ENCODE peak calls at places on chromosomes 6 and 20, in five cellular contexts. Y, M, I, P and S are unnamed samples.
A peak's percentile ranks its signal among the peaks of the same experiment; 100 is the strongest.

GRCh38 chr20:58699246-58700107 is 6.9 kb downstream of the NPEPL1 start:
- DNase-seq in Y (no peak), M (no peak), I (no peak), P (no peak), S (no peak)

GRCh38 chr20:38789503-38790209 is 15.8 kb upstream of the PPP1R16B start:
- DNase-seq in Y (no peak), M (no peak), I (no peak), P (no peak), S (no peak)

GRCh38 chr6:136866872-136867416 is 44.6 kb downstream of the PEX7 start:
- DNase-seq in Y (no peak), M (no peak), I (no peak), P (no peak), S (no peak)

GRCh38 chr6:7726416-7727149 is 684 bp downstream of the BMP6 start:
- DNase-seq in Y (peak; percentile 17), M (no peak), I (peak; percentile 21), P (no peak), S (no peak)

GRCh38 chr6:6332240-6332639 is 11.8 kb upstream of the F13A1 start:
- DNase-seq in Y (no peak), M (no peak), I (no peak), P (no peak), S (no peak)

GRCh38 chr20:13046409-13046808 is 37.6 kb downstream of the SPTLC3 start:
- DNase-seq in Y (no peak), M (no peak), I (no peak), P (no peak), S (no peak)

GRCh38 chr20:18694071-18694470 is 106.2 kb downstream of the DTD1 start:
- DNase-seq in Y (no peak), M (no peak), I (no peak), P (no peak), S (no peak)

GRCh38 chr6:73637404-73637803 is 16.4 kb downstream of the SLC17A5 start:
- DNase-seq in Y (no peak), M (no peak), I (peak; percentile 63), P (no peak), S (no peak)

GRCh38 chr20:48390981-48391380 is 436.8 kb downstream of the PREX1 start:
- DNase-seq in Y (no peak), M (no peak), I (no peak), P (no peak), S (no peak)

GRCh38 chr6:88662653-88663174 is 300.7 kb downstream of the RNGTT start:
- DNase-seq in Y (no peak), M (no peak), I (no peak), P (no peak), S (no peak)

GRCh38 chr6:111871725-111872520 is 1.3 kb downstream of the FYN start:
- DNase-seq in Y (peak; percentile 43), M (peak; percentile 13), I (peak; percentile 70), P (peak; percentile 51), S (peak; percentile 49)

GRCh38 chr6:160750276-160750689 is 48.2 kb downstream of the PLG start:
- DNase-seq in Y (peak; percentile 16), M (no peak), I (peak; percentile 84), P (no peak), S (no peak)

GRCh38 chr20:63732118-63733095 is 4.1 kb upstream of the LIME1 start:
- DNase-seq in Y (no peak), M (no peak), I (no peak), P (no peak), S (no peak)

GRCh38 chr6:7561153-7561964 is 19.9 kb downstream of the DSP start:
- DNase-seq in Y (no peak), M (no peak), I (no peak), P (no peak), S (no peak)

GRCh38 chr6:32183483-32184083 is 470 bp downstream of the AGER start:
- DNase-seq in Y (no peak), M (no peak), I (no peak), P (no peak), S (no peak)

GRCh38 chr6:107353773-107354382 is 105.5 kb downstream of the PDSS2 start:
- DNase-seq in Y (no peak), M (no peak), I (no peak), P (no peak), S (no peak)

GRCh38 chr20:43949741-43950618 is 35.3 kb downstream of the TOX2 start:
- DNase-seq in Y (peak; percentile 82), M (peak; percentile 84), I (no peak), P (peak; percentile 80), S (no peak)